ENCODE peak calls at places on chromosomes 5 and 9, in six cellular contexts. F is A673, S is mammary epithelial cell, E is fibroblast of the aortic adventitia, G is GM06990, H is pancreas. D is an unnamed sample.

GRCh38 chr5:160333726-160334125 is 21.4 kb upstream of the CCNJL start:
- DNase-seq in F (no peak), S (peak; percentile 60), E (peak; percentile 58), G (no peak), H (no peak), D (peak; percentile 81)

GRCh38 chr9:16996901-16997491 is 126.5 kb upstream of the BNC2 start:
- DNase-seq in F (no peak), S (no peak), E (no peak), G (no peak), H (no peak), D (no peak)

GRCh38 chr5:113166285-113166684 is 189.7 kb downstream of the DCP2 start:
- DNase-seq in F (no peak), S (no peak), E (peak; percentile 65), G (no peak), H (no peak), D (peak; percentile 63)

GRCh38 chr5:469752-470483 is 26.9 kb downstream of the EXOC3 start:
- DNase-seq in F (no peak), S (no peak), E (no peak), G (no peak), H (no peak), D (no peak)

GRCh38 chr5:108271127-108271526 is 110.8 kb downstream of the FBXL17 start:
- DNase-seq in F (no peak), S (no peak), E (no peak), G (no peak), H (no peak), D (no peak)

GRCh38 chr9:81145331-81145963 is 543.9 kb downstream of the TLE1 start:
- DNase-seq in F (no peak), S (no peak), E (no peak), G (no peak), H (no peak), D (peak; percentile 45)

GRCh38 chr9:91903126-91903911 is 46.7 kb downstream of the ROR2 start:
- DNase-seq in F (no peak), S (no peak), E (no peak), G (no peak), H (peak; percentile 35), D (no peak)

GRCh38 chr9:93949694-93950449 is 5.3 kb downstream of the BARX1 start:
- DNase-seq in F (no peak), S (peak; percentile 43), E (no peak), G (no peak), H (no peak), D (no peak)

GRCh38 chr9:97501177-97501971 is at the start of gene TMOD1:
- DNase-seq in F (peak; percentile 66), S (peak; percentile 52), E (no peak), G (peak; percentile 85), H (peak; percentile 78), D (no peak)

GRCh38 chr5:167514461-167514860 is 777.0 kb upstream of the WWC1 start:
- DNase-seq in F (no peak), S (no peak), E (no peak), G (no peak), H (no peak), D (no peak)

GRCh38 chr5:10563940-10564837 is at the start of gene ANKRD33B:
- DNase-seq in F (peak; percentile 77), S (peak; percentile 65), E (peak; percentile 62), G (peak; percentile 88), H (peak; percentile 44), D (peak; percentile 57)

GRCh38 chr9:110148868-110149267 is 59.1 kb downstream of the C9orf152 start:
- DNase-seq in F (no peak), S (no peak), E (peak; percentile 47), G (no peak), H (no peak), D (peak; percentile 50)

GRCh38 chr5:73994963-73995362 is 369.0 kb downstream of the ARHGEF28 start:
- DNase-seq in F (no peak), S (peak; percentile 97), E (no peak), G (no peak), H (no peak), D (peak; percentile 9)

GRCh38 chr5:15365040-15365439 is 134.9 kb upstream of the FBXL7 start:
- DNase-seq in F (peak; percentile 4), S (no peak), E (peak; percentile 5), G (no peak), H (no peak), D (peak; percentile 68)

GRCh38 chr9:127004946-127005769 is 90.6 kb downstream of the RALGPS1 start:
- DNase-seq in F (no peak), S (peak; percentile 45), E (peak; percentile 60), G (peak; percentile 78), H (no peak), D (peak; percentile 45)

GRCh38 chr5:68141494-68141893 is 74.1 kb upstream of the PIK3R1 start:
- DNase-seq in F (no peak), S (no peak), E (peak; percentile 40), G (no peak), H (no peak), D (peak; percentile 81)

GRCh38 chr9:133606722-133607053 is 2.5 kb downstream of the FAM163B start:
- DNase-seq in F (no peak), S (no peak), E (no peak), G (no peak), H (no peak), D (no peak)

GRCh38 chr5:119063579-119064379 is 7.1 kb upstream of the DMXL1 start:
- DNase-seq in F (peak; percentile 15), S (peak; percentile 60), E (peak; percentile 78), G (no peak), H (no peak), D (peak; percentile 43)

GRCh38 chr5:43680286-43680685 is 77.3 kb downstream of the NNT start:
- DNase-seq in F (peak; percentile 33), S (no peak), E (no peak), G (no peak), H (no peak), D (no peak)

GRCh38 chr9:129042016-129042415 is 5.6 kb downstream of the MIGA2 start:
- DNase-seq in F (no peak), S (no peak), E (no peak), G (no peak), H (no peak), D (no peak)

GRCh38 chr5:57176350-57176857 is 2.5 kb downstream of the GPBP1 start:
- DNase-seq in F (no peak), S (peak; percentile 62), E (peak; percentile 48), G (no peak), H (no peak), D (peak; percentile 79)

GRCh38 chr5:66089384-66089783 is 54.7 kb upstream of the SREK1 start:
- DNase-seq in F (no peak), S (no peak), E (no peak), G (no peak), H (no peak), D (no peak)

GRCh38 chr5:2005101-2006041 is 122.6 kb upstream of the IRX4 start:
- DNase-seq in F (no peak), S (no peak), E (no peak), G (no peak), H (no peak), D (no peak)

GRCh38 chr5:16937503-16938161 is 1.5 kb upstream of the MYO10 start:
- DNase-seq in F (peak; percentile 79), S (no peak), E (no peak), G (no peak), H (no peak), D (no peak)

GRCh38 chr9:109507421-109507838 is 9.3 kb upstream of the PTPN3 start:
- DNase-seq in F (no peak), S (no peak), E (peak; percentile 57), G (no peak), H (no peak), D (peak; percentile 93)

GRCh38 chr9:123928471-123929176 is 1.3 kb downstream of the DENND1A start:
- DNase-seq in F (peak; percentile 8), S (no peak), E (peak; percentile 74), G (peak; percentile 11), H (no peak), D (peak; percentile 19)

DNA sequence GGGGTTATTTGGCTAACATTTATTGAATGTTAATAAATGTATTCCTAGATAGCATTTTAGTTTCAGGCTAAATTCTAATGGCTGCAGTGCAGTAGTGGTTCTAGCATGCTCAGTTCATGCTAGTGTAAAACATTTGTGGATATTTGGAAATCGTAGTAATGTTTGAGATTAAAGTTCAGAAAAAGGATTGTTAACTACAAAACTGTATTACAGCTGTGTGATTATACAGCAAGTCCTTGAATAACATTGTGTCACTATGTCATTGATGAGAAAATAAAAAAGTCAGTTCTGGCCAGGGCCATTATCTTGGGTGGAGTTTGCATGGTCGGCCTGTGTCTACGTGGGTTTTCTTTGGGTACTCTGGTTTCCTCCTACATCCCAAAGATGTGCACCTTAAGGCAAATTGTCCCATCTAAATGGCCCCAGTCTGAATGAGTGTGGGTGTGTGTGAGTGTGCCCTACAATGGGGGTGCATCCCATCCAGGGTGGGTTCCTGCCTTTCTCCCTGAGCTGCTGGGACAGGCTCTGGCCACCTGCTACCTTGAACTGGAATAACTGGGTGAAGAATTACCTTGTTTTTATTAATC is 8.8 kb downstream of the ZSWIM6 start:
- DNase-seq in F (no peak), S (no peak), E (no peak), G (no peak), H (no peak), D (no peak)
- H3K4me3 ChIP-seq in F (no peak overlapping the region), S (no peak overlapping the region), E (no peak overlapping the region), G (no peak overlapping the region), H (no peak overlapping the region), D (no peak overlapping the region)

GRCh38 chr5:95818181-95819147 is 4.1 kb downstream of the GLRX start:
- DNase-seq in F (no peak), S (no peak), E (no peak), G (no peak), H (no peak), D (no peak)
- TF ChIP-seq CTCF in F (no peak), S (no peak), E (no peak), G (no peak), H (no peak), D (no peak)

GRCh38 chr9:3177921-3178320 is 334.0 kb upstream of the PUM3 start:
- DNase-seq in F (no peak), S (no peak), E (peak; percentile 11), G (no peak), H (no peak), D (no peak)

GRCh38 chr9:3180696-3181048 is 336.8 kb upstream of the PUM3 start:
- DNase-seq in F (no peak), S (no peak), E (no peak), G (no peak), H (no peak), D (no peak)

GRCh38 chr9:3179716-3180115 is 335.8 kb upstream of the PUM3 start:
- DNase-seq in F (no peak), S (no peak), E (peak; percentile 20), G (no peak), H (no peak), D (no peak)

GRCh38 chr9:3177362-3177761 is 333.5 kb upstream of the PUM3 start:
- DNase-seq in F (no peak), S (no peak), E (no peak), G (no peak), H (no peak), D (no peak)

GRCh38 chr9:3181049-3181953 is 337.4 kb upstream of the PUM3 start:
- DNase-seq in F (peak; percentile 37), S (peak; percentile 60), E (peak; percentile 7), G (peak; percentile 40), H (peak; percentile 49), D (peak; percentile 23)
- H3K4me3 ChIP-seq in F (peak overlapping the region; percentile 27), S (peak overlapping the region; percentile 26), E (peak overlapping the region; percentile 5), G (no peak overlapping the region), H (no peak overlapping the region), D (no peak overlapping the region)

DNA sequence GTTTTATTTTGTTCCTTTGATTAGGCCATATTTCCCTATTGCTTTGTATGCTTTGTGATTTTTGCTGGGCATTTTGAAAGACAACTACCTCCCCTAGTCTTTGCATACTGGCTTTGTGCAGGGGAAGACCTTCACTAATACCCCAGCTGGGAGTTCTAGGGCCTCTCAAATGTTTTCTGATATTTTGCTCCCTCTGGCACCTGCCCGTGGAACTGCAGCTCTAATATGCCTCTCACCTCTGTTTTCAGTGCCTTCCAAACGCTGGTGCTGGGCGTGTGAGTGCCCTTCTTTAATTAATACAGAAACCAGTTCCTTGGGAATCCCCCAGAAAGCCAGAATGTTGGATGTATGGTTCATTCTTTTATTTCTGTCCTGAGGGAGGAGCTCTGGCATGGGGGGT is 204.5 kb downstream of the COMMD10 start:
- DNase-seq in F (no peak), S (no peak), E (no peak), G (no peak), H (no peak), D (no peak)
- TF ChIP-seq CTCF in F (no peak), S (no peak), E (peak; percentile 1), G (no peak), H (no peak), D (peak; percentile 30)